ENCODE peak calls at places on chromosomes 4 and X, in four cellular contexts. U is K562, F is sigmoid colon, R is HCT116. S is an unnamed sample.

GRCh38 chrX:111035256-111035655 is 60.7 kb upstream of the PAK3 start:
- DNase-seq in U (no peak), F (no peak), R (no peak), S (no peak)

GRCh38 chr4:87838207-87838606 is 5.4 kb downstream of the MEPE start:
- DNase-seq in U (peak), F (no peak), R (no peak), S (no peak)

GRCh38 chr4:145773581-145774234 is 93.8 kb downstream of the C4orf51 start:
- DNase-seq in U (no peak), F (peak), R (no peak), S (peak)

GRCh38 chr4:73690051-73690744 is 50.2 kb upstream of the CXCL8 start:
- DNase-seq in U (no peak), F (no peak), R (no peak), S (no peak)

GRCh38 chrX:133350751-133351150 is 64.5 kb downstream of the GPC4 start:
- DNase-seq in U (no peak), F (peak), R (no peak), S (no peak)

GRCh38 chr4:182242793-182243192 is 409 bp upstream of the TENM3 start:
- DNase-seq in U (no peak), F (no peak), R (no peak), S (no peak)

GRCh38 chrX:40420899-40421729 is 159.7 kb upstream of the ATP6AP2 start:
- DNase-seq in U (no peak), F (no peak), R (no peak), S (no peak)

GRCh38 chr4:48642421-48643144 is 137.5 kb downstream of the FRYL start:
- DNase-seq in U (no peak), F (no peak), R (no peak), S (no peak)

GRCh38 chr4:156946508-156947197 is 24.9 kb downstream of the PDGFC start:
- DNase-seq in U (no peak), F (peak), R (peak), S (no peak)

GRCh38 chr4:110484029-110484428 is 8.1 kb downstream of the ENPEP start:
- DNase-seq in U (no peak), F (no peak), R (no peak), S (no peak)

GRCh38 chrX:118569676-118570075 is 74.1 kb downstream of the DOCK11 start:
- DNase-seq in U (no peak), F (no peak), R (no peak), S (no peak)

GRCh38 chr4:140996757-140997156 is 136.5 kb downstream of the RNF150 start:
- DNase-seq in U (no peak), F (no peak), R (no peak), S (no peak)

GRCh38 chr4:39565925-39566630 is 38.8 kb upstream of the UGDH start:
- DNase-seq in U (no peak), F (no peak), R (no peak), S (no peak)

GRCh38 chrX:153794897-153795816 is 689 bp downstream of the SSR4 start:
- DNase-seq in U (no peak), F (no peak), R (no peak), S (no peak)

GRCh38 chr4:113919145-113919544 is 60.3 kb downstream of the ARSJ start:
- DNase-seq in U (no peak), F (no peak), R (no peak), S (no peak)

GRCh38 chr4:168484626-168485025 is 4.3 kb upstream of the DDX60L start:
- DNase-seq in U (no peak), F (no peak), R (no peak), S (no peak)

GRCh38 chr4:15636818-15637217 is 18.3 kb downstream of the FBXL5 start:
- DNase-seq in U (no peak), F (no peak), R (no peak), S (no peak)

GRCh38 chr4:88166608-88167007 is 8.2 kb upstream of the ABCG2 start:
- DNase-seq in U (no peak), F (no peak), R (no peak), S (no peak)

GRCh38 chr4:152805818-152806217 is 26.1 kb downstream of the ARFIP1 start:
- DNase-seq in U (no peak), F (no peak), R (no peak), S (no peak)

GRCh38 chrX:9308426-9308825 is 156.4 kb upstream of the TBL1X start:
- DNase-seq in U (no peak), F (no peak), R (no peak), S (no peak)

GRCh38 chr4:184117662-184118199 is 99.9 kb downstream of the ENPP6 start:
- DNase-seq in U (no peak), F (no peak), R (no peak), S (no peak)

GRCh38 chr4:77921701-77922100 is 59.1 kb downstream of the MRPL1 start:
- DNase-seq in U (no peak), F (no peak), R (peak), S (no peak)

GRCh38 chrX:102697506-102697905 is 14.7 kb upstream of the GPRASP2 start:
- DNase-seq in U (no peak), F (no peak), R (no peak), S (no peak)

GRCh38 chr4:29047341-29048041 is 1672.7 kb upstream of the PCDH7 start:
- DNase-seq in U (no peak), F (peak), R (no peak), S (no peak)

GRCh38 chr4:13483142-13484044 is 747 bp downstream of the RAB28 start:
- DNase-seq in U (peak), F (peak), R (peak), S (peak)

GRCh38 chr4:163273203-163273602 is 59.2 kb downstream of the NPY1R start:
- DNase-seq in U (no peak), F (no peak), R (no peak), S (no peak)

GRCh38 chrX:22163306-22163705 is 109.4 kb upstream of the CBLL2 start:
- DNase-seq in U (no peak), F (no peak), R (no peak), S (no peak)

GRCh38 chr4:139746430-139746829 is 80.8 kb downstream of the MGST2 start:
- DNase-seq in U (no peak), F (no peak), R (no peak), S (no peak)

GRCh38 chrX:46704767-46705386 is 54.0 kb downstream of the SLC9A7 start:
- DNase-seq in U (no peak), F (no peak), R (no peak), S (no peak)

GRCh38 chr4:8525383-8526120 is 54.6 kb upstream of the GPR78 start:
- DNase-seq in U (no peak), F (peak), R (no peak), S (no peak)

GRCh38 chr4:610411-611261 is 14.7 kb upstream of the PDE6B start:
- DNase-seq in U (no peak), F (no peak), R (no peak), S (no peak)

DNA sequence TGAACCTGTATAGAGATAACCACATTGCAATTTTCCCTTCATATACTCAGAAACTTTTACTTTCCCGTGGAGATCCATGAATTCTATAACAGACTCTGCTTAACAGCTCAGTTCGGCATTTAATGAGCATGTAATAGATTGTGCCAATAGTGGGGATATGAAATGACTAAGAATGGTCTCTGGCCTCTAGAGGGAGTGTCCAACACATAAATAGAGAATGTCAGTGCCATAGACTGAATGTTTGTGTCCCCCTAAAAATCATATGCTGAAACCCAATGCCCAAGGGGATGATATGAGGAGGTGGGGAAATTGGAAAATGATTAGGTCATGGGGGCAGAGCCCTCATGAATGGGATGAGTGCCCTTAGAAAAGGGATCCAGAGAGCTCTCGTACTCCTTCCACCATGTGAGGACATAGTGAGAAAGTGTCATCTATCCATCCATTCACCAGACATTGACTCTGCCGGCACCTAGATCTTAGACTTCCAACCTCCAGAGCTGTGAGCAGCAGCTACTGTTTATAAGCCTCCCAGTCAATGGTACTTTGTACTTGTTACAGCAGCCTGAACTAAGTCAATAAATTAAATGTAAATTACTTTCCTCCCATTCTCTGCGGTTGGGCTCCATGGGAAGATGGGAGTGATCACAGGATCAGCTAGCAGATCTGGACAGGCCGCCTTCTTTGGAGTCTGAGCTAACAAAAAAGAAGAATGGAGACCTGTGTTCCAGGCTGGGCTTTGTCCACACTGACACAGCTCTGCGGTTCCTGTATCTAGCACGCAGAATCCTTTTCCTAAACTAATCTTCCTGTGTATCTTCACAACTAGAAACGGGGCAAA is 28.1 kb upstream of the HPSE start:
- DNase-seq in U (peak), F (no peak), R (no peak), S (no peak)
- TF ChIP-seq CTCF in U (peak), F (no peak), R (peak), S (peak)

GRCh38 chrX:78321809-78322208 is 5.6 kb downstream of the CYSLTR1 start:
- DNase-seq in U (no peak), F (no peak), R (no peak), S (no peak)

GRCh38 chrX:78327370-78328048 is at the start of gene CYSLTR1:
- DNase-seq in U (no peak), F (no peak), R (no peak), S (no peak)

GRCh38 chrX:78322863-78323262 is 4.5 kb downstream of the CYSLTR1 start:
- DNase-seq in U (no peak), F (no peak), R (no peak), S (no peak)
- TF ChIP-seq POLR2AphosphoS5 in U (no peak), F (no peak), R (no peak), S (no peak)

GRCh38 chr4:20487852-20488251 is 212.4 kb upstream of the PACRGL start:
- DNase-seq in U (no peak), F (no peak), R (no peak), S (no peak)

GRCh38 chr4:20487446-20487845 is 212.8 kb upstream of the PACRGL start:
- DNase-seq in U (no peak), F (no peak), R (no peak), S (no peak)

GRCh38 chr4:20486433-20486832 is 213.8 kb upstream of the PACRGL start:
- DNase-seq in U (no peak), F (no peak), R (no peak), S (no peak)

GRCh38 chr4:20493761-20494353 is 206.4 kb upstream of the PACRGL start:
- DNase-seq in U (no peak), F (no peak), R (no peak), S (no peak)

DNA sequence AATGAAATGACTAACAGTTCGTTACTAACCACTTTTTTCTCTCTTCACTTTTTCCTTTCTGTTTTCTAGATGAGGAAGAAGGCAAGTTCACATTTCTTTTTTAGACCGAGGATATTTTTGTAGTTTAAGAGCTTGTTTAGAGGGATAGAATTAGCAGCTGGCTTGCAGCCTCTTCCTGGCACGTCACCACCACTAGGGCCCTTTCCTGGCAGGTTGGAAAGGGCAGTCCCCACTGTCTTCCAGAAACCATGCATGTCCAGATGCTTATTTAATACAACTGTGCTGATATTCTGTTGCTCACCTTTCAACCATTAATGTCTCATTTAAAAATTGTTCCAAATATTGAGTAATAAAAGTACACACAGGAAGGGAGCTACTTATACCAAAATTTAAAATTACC is 209.5 kb upstream of the PACRGL start:
- DNase-seq in U (no peak), F (no peak), R (no peak), S (no peak)
- TF ChIP-seq CTCF in U (no peak), F (no peak), R (peak), S (no peak)

DNA sequence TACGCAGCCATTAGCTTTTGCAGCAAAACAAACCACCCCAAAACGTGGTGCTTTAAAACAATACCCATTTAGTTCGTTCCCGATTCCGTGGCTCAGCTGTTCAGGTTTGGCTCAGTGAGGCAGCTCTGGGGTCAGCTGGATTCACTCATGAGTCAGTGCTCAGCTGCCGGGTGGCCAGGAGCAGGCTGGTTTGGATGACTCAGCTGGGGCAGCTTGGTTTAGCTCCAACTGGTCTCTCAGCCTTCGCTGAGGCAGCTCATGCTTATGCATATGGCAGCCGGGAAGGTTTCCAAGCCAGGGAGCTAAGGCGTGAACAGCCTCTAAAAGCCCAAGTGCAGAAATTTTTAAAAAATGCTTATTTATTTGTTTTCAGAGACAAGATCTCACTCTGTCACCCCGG is 13.3 kb upstream of the CD99 start:
- DNase-seq in U (peak), F (peak), R (peak), S (peak)
- TF ChIP-seq POLR2AphosphoS5 in U (no peak), F (peak), R (no peak), S (peak)

DNA sequence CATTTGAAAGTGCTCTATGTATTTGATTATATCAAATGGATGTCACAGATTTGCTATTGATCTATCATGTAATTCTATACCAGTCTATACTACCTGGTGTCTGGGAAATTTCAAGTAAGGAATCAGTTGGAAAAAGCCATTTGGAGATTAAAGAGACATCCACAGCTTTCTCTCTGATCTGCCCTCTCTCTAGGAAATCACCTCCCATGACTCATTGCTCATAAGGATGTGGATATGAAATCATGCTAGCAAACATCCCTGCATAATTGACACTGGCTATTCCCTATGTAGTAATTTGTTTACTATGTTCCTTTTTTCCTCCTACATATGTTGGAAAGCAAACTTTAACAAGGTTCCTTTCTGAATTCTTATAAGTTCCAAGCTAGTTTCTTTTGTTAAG is 94.3 kb downstream of the TEX13A start:
- DNase-seq in U (no peak), F (no peak), R (no peak), S (no peak)
- TF ChIP-seq CTCF in U (no peak), F (no peak), R (no peak), S (no peak)

DNA sequence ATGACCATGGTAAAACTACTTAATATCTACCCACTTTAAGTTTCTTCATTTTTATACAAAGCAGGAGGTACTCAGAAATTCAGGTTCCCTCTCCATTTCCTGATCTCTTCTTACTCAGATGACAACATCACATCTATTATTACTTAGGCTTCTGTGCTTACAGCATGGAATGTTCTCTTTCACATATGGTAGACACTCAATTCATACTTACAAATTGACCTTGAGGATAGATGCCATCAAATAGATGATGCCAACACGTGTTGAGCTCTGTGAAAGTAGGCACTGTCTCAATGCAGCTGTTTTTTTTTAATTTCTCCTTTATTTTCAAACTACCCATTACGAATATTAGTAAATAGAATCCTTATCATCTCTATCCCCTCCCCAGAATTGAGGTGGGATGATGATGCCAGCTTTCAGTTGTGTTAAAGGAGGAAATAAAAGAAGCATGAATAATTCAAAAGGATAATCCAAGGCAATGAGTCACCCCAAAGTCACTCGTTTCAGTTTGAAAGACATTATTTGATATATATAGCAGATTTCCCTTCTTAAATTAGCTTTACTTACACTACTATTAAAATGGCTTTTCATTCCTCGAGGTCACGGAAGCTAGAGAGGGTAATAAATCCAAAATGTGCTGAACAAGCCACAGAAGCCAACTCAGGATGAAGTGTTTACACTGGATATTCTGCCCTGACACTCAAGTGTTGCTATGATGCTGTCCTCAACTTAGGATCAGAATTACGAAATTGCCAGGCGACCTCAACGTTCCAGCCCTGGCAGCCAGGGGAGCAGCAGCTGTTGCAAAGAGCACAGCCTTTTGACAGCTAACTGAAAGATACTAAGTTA is 124.2 kb upstream of the EOLA2 start:
- DNase-seq in U (no peak), F (no peak), R (no peak), S (no peak)
- TF ChIP-seq POLR2AphosphoS5 in U (no peak), F (no peak), R (no peak), S (no peak)

GRCh38 chrX:29233592-29234179 is 646.4 kb downstream of the IL1RAPL1 start:
- DNase-seq in U (no peak), F (no peak), R (no peak), S (no peak)

GRCh38 chrX:29229802-29230201 is 642.6 kb downstream of the IL1RAPL1 start:
- DNase-seq in U (no peak), F (no peak), R (no peak), S (no peak)

GRCh38 chrX:29231800-29232199 is 644.6 kb downstream of the IL1RAPL1 start:
- DNase-seq in U (no peak), F (no peak), R (no peak), S (no peak)
- TF ChIP-seq CTCF in U (no peak), F (no peak), R (peak), S (no peak)

GRCh38 chr4:99008051-99008450 is 12.5 kb downstream of the METAP1 start:
- DNase-seq in U (no peak), F (no peak), R (no peak), S (no peak)
- TF ChIP-seq POLR2AphosphoS5 in U (no peak), F (no peak), R (no peak), S (no peak)

DNA sequence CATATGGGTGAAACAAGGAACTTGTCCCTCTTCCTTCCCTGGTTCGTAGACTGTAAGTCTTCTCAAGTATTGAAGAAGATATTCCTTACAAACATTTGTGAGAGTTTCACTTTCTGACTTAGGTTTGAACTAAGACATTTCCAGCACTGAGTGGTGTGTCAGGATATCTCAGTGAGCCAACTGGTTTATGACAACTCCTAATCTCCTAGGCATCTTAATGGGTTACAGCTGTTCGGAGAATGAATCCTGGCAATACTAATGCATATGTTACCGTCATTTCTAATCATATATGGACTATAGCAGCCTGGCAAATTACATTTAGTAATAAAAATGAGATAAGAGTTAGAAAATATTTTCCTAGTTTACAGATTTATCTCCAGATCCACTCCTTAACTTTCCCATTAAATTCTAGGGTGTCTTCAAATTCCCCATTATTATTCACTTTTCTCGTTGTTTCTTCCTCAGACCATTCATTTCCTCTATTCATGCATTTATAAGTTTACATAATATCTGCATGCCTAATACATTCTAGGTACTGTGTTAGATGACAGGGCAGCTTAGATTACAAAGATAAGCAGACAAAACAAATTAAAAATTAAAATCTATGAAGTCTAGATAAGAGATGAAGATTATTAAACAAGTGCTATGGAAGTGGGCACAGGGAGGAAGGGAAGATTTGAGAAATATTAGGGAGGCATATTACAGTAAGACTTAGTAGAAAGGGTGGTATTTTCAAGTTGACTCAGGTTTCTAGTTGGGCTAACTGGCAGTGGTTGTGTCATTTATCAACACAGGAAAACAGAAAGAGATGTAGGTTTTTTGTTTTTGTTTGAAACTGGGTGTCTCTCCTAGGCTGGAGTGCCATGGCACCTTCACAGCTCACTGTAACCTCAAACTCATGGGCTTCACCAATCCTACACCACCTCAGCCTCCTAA is 173.9 kb downstream of the WDFY3 start:
- DNase-seq in U (no peak), F (no peak), R (no peak), S (no peak)
- TF ChIP-seq CTCF in U (no peak), F (no peak), R (no peak), S (no peak)

S was measured in breast epithelium.